ENCODE peak calls at places on chromosomes 2 and 18, in five cellular contexts. S is MM.1S, B is fibroblast of lung, X is mucosa of descending colon, R is PC-3. I is an unnamed sample.
A peak's percentile ranks its signal among the peaks of the same experiment; 100 is the strongest.

GRCh38 chr2:240235811-240236210 is 95.4 kb upstream of the OTOS start:
- DNase-seq in S (no peak), B (no peak), X (no peak), R (no peak), I (no peak)

GRCh38 chr2:54657664-54658083 is 65.8 kb upstream of the EML6 start:
- DNase-seq in S (peak; percentile 46), B (peak; percentile 47), X (no peak), R (peak; percentile 66), I (peak; percentile 50)

GRCh38 chr2:18957909-18958308 is 368.5 kb upstream of the NT5C1B start:
- DNase-seq in S (no peak), B (peak; percentile 81), X (no peak), R (no peak), I (no peak)

GRCh38 chr2:29080886-29081743 is 6.8 kb upstream of the PCARE start:
- DNase-seq in S (no peak), B (peak; percentile 59), X (no peak), R (no peak), I (no peak)

GRCh38 chr18:2433366-2433765 is 137.9 kb downstream of the METTL4 start:
- DNase-seq in S (no peak), B (no peak), X (no peak), R (no peak), I (no peak)

GRCh38 chr2:16102287-16102975 is 162.1 kb downstream of the MYCN start:
- DNase-seq in S (no peak), B (no peak), X (no peak), R (no peak), I (no peak)

GRCh38 chr2:229586012-229586411 is 128.3 kb downstream of the DNER start:
- DNase-seq in S (no peak), B (peak; percentile 23), X (no peak), R (peak; percentile 89), I (peak; percentile 65)

GRCh38 chr18:9348079-9348671 is 13.6 kb downstream of the TWSG1 start:
- DNase-seq in S (no peak), B (peak; percentile 42), X (no peak), R (peak; percentile 55), I (peak; percentile 77)

GRCh38 chr18:48541747-48542108 is 2.9 kb downstream of the CTIF start:
- DNase-seq in S (no peak), B (no peak), X (no peak), R (no peak), I (no peak)

GRCh38 chr2:228841475-228841874 is 429.6 kb downstream of the PID1 start:
- DNase-seq in S (no peak), B (no peak), X (no peak), R (no peak), I (peak; percentile 5)

GRCh38 chr2:207239222-207239674 is 73.5 kb upstream of the KLF7 start:
- DNase-seq in S (no peak), B (peak; percentile 100), X (no peak), R (peak; percentile 84), I (peak; percentile 100)

GRCh38 chr2:239566162-239566994 is 165.6 kb upstream of the HDAC4 start:
- DNase-seq in S (no peak), B (no peak), X (no peak), R (no peak), I (no peak)

GRCh38 chr2:37570773-37571570 is 100.5 kb downstream of the CDC42EP3 start:
- DNase-seq in S (no peak), B (peak; percentile 79), X (no peak), R (peak; percentile 91), I (peak; percentile 80)

GRCh38 chr2:224392545-224392944 is 9.4 kb downstream of the FAM124B start:
- DNase-seq in S (no peak), B (no peak), X (no peak), R (no peak), I (no peak)

GRCh38 chr18:12744103-12744502 is 41.3 kb downstream of the PSMG2 start:
- DNase-seq in S (peak; percentile 66), B (peak; percentile 84), X (no peak), R (peak; percentile 92), I (peak; percentile 76)

GRCh38 chr2:77521482-77521881 is 694 bp downstream of the LRRTM4 start:
- DNase-seq in S (no peak), B (no peak), X (no peak), R (no peak), I (no peak)

GRCh38 chr2:8538951-8539621 is 142.8 kb upstream of the ID2 start:
- DNase-seq in S (no peak), B (no peak), X (no peak), R (no peak), I (no peak)

GRCh38 chr18:10332452-10332851 is 122.0 kb upstream of the APCDD1 start:
- DNase-seq in S (no peak), B (no peak), X (no peak), R (no peak), I (no peak)

GRCh38 chr2:10188211-10188610 is 65.7 kb downstream of the RRM2 start:
- DNase-seq in S (no peak), B (peak; percentile 37), X (no peak), R (peak; percentile 48), I (peak; percentile 21)

GRCh38 chr2:204144487-204144886 is 207.9 kb downstream of the ICOS start:
- DNase-seq in S (no peak), B (no peak), X (no peak), R (no peak), I (no peak)

GRCh38 chr2:196389670-196390069 is 218.3 kb upstream of the STK17B start:
- DNase-seq in S (no peak), B (no peak), X (no peak), R (no peak), I (no peak)

GRCh38 chr18:22335644-22336275 is 82.0 kb downstream of the CTAGE1 start:
- DNase-seq in S (no peak), B (no peak), X (peak; percentile 85), R (no peak), I (no peak)

GRCh38 chr2:216073773-216074172 is 7.8 kb downstream of the PECR start:
- DNase-seq in S (no peak), B (no peak), X (no peak), R (no peak), I (no peak)

GRCh38 chr18:31487251-31488015 is 10.5 kb upstream of the DSG2 start:
- DNase-seq in S (no peak), B (peak; percentile 67), X (no peak), R (peak; percentile 70), I (peak; percentile 90)

GRCh38 chr2:241940329-241940728 is 70.8 kb downstream of the RTP5 start:
- DNase-seq in S (no peak), B (no peak), X (no peak), R (no peak), I (no peak)

GRCh38 chr2:88080545-88080944 is 12.9 kb downstream of the SMYD1 start:
- DNase-seq in S (no peak), B (no peak), X (no peak), R (peak; percentile 30), I (no peak)

GRCh38 chr2:214193943-214194342 is 216.9 kb upstream of the VWC2L start:
- DNase-seq in S (no peak), B (peak; percentile 9), X (no peak), R (peak; percentile 86), I (peak; percentile 68)
- TF ChIP-seq CTCF in S (no peak), B (no peak), X (no peak), R (no peak), I (no peak)

GRCh38 chr2:61670591-61671503 is 132.7 kb upstream of the XPO1 start:
- DNase-seq in S (peak; percentile 88), B (peak; percentile 51), X (no peak), R (peak; percentile 56), I (peak; percentile 45)
- H3K4me3 ChIP-seq in S (peak overlapping the region; percentile 55), B (peak overlapping the region; percentile 49), X (peak overlapping the region; percentile 4), R (peak overlapping the region; percentile 34), I (peak overlapping the region; percentile 18)

DNA sequence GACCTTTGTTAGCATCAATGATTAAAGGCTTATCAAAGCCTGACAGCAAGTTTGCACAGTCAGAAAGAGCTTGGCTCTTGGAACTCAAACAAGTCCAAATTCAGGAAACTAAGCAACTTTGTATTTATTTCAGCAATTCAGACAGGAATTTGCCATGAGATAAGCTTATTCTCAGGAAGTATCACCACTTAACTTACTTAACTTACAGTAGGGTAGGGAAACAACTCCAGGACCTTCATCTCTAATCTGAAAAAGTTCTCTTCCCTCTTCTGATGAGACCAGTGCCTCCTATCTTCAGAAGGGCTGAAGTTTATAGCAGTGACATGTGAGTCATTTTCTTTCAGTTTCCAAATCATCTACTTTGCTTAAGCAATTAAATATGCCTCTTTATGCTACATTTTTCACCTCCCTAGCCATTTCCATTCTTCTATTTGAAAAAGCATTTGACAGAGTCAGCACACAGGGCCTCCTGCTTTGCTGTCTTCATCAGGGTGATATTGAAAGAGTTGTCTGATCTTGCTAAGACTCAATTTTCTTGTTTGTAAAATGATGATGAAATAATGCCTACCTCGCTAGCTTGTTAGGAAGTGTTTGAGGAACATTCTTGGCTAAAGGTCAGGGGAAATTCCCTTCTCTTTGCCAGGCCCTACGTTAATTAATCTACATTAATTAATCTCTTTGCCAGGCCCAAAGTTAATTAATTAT is 389.4 kb downstream of the RND3 start:
- DNase-seq in S (peak; percentile 15), B (peak; percentile 42), X (no peak), R (peak; percentile 29), I (no peak)
- TF ChIP-seq CTCF in S (peak; percentile 35), B (peak; percentile 48), X (no peak), R (peak; percentile 26), I (peak; percentile 21)

DNA sequence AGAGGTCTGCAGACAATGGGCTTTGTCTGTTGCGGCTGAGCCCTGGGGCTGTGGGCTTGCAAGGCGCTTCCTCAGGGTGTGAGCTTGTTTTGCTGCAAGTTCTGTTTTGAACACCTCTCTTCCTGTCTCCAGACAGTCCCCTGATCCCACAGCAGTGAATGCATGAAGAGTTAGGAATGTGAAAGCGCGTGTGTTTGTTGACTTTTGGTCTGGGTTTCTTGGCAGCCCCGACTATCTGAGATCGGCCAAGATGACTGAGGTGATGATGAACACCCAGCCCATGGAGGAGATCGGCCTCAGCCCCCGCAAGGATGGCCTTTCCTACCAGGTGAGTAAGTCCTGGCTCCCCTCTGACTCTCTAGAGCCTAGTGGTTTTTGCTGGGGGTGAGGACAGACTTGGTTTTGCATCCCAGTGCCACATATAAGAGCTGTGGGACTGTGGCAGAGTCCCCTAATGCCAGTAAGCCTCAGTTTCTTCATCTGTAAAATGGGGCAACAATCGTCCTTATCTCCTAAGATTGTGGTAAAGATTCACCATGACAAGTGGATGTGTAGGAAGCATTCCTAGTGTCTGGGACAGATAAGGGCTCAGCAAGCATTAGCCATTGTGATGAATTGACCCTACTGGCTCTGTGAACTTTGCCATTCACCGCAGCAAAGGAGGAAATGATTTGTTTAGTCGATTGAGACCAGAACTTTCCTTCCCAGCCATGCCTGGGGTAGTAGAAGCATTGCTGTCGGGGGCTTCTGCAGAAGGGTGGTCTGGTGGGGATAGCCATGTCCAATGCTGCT is 3.0 kb downstream of the LBH start:
- DNase-seq in S (no peak), B (peak; percentile 76), X (no peak), R (peak; percentile 94), I (peak; percentile 91)
- H3K4me3 ChIP-seq in S (no peak overlapping the region), B (peak overlapping the region; percentile 91), X (no peak overlapping the region), R (no peak overlapping the region), I (peak overlapping the region; percentile 13)